ENCODE peak calls at places on chromosomes 4 and X, in six cellular contexts. E, M, W, V, S and Y are unnamed samples.

GRCh38 chr4:113468165-113469022 is 293.1 kb downstream of the CAMK2D start:
- DNase-seq in E (no peak), M (peak; percentile 91), W (no peak), V (no peak), S (peak; percentile 91), Y (no peak)

GRCh38 chr4:138592801-138593200 is 350.7 kb upstream of the SLC7A11 start:
- DNase-seq in E (no peak), M (no peak), W (no peak), V (no peak), S (no peak), Y (no peak)

GRCh38 chr4:182346250-182346649 is 103.0 kb downstream of the TENM3 start:
- DNase-seq in E (no peak), M (no peak), W (no peak), V (no peak), S (no peak), Y (no peak)

GRCh38 chrX:9566150-9566621 is 101.3 kb downstream of the TBL1X start:
- DNase-seq in E (no peak), M (peak; percentile 84), W (peak; percentile 37), V (no peak), S (peak; percentile 70), Y (no peak)

GRCh38 chr4:151809716-151810115 is 48.9 kb upstream of the GATB start:
- DNase-seq in E (no peak), M (no peak), W (no peak), V (peak; percentile 11), S (no peak), Y (no peak)

GRCh38 chr4:172850838-172851237 is 317.8 kb upstream of the GALNT7 start:
- DNase-seq in E (no peak), M (no peak), W (no peak), V (no peak), S (peak; percentile 74), Y (no peak)

GRCh38 chrX:138929905-138930304 is 218.4 kb upstream of the FGF13 start:
- DNase-seq in E (no peak), M (no peak), W (no peak), V (no peak), S (no peak), Y (no peak)

GRCh38 chr4:75916091-75916661 is 13.9 kb upstream of the PPEF2 start:
- DNase-seq in E (peak; percentile 55), M (no peak), W (no peak), V (peak; percentile 9), S (peak; percentile 72), Y (no peak)

GRCh38 chrX:51759055-51759454 is 15.8 kb downstream of the GSPT2 start:
- DNase-seq in E (peak; percentile 83), M (no peak), W (no peak), V (peak; percentile 6), S (no peak), Y (no peak)

GRCh38 chr4:126520731-126521130 is 1112.0 kb upstream of the INTU start:
- DNase-seq in E (no peak), M (no peak), W (no peak), V (no peak), S (no peak), Y (no peak)

GRCh38 chr4:145887241-145887964 is 51.2 kb downstream of the ZNF827 start:
- DNase-seq in E (no peak), M (no peak), W (no peak), V (no peak), S (peak; percentile 67), Y (no peak)

GRCh38 chr4:95857761-95858160 is 17.9 kb downstream of the PDHA2 start:
- DNase-seq in E (no peak), M (no peak), W (no peak), V (no peak), S (no peak), Y (no peak)

GRCh38 chr4:70838400-70838971 is 1.2 kb downstream of the GRSF1 start:
- DNase-seq in E (no peak), M (no peak), W (no peak), V (peak; percentile 58), S (peak; percentile 18), Y (no peak)

GRCh38 chr4:1234296-1234695 is 14.6 kb downstream of the CTBP1 start:
- DNase-seq in E (no peak), M (peak; percentile 34), W (no peak), V (no peak), S (peak; percentile 76), Y (no peak)

GRCh38 chr4:98150092-98150761 is 7.0 kb upstream of the STPG2 start:
- DNase-seq in E (no peak), M (no peak), W (no peak), V (no peak), S (no peak), Y (no peak)

GRCh38 chr4:139419388-139419914 is 34.5 kb upstream of the RAB33B start:
- DNase-seq in E (no peak), M (peak; percentile 73), W (peak; percentile 17), V (no peak), S (peak; percentile 26), Y (peak; percentile 88)

GRCh38 chr4:185566972-185567749 is 31.9 kb upstream of the PDLIM3 start:
- DNase-seq in E (no peak), M (peak; percentile 69), W (peak; percentile 28), V (peak; percentile 92), S (peak; percentile 55), Y (no peak)

GRCh38 chrX:1398431-1399340 is 6.8 kb upstream of the SLC25A6 start:
- DNase-seq in E (no peak), M (peak; percentile 50), W (no peak), V (no peak), S (no peak), Y (no peak)

GRCh38 chr4:109631709-109632108 is 71.5 kb downstream of the CASP6 start:
- DNase-seq in E (peak; percentile 37), M (no peak), W (no peak), V (peak; percentile 59), S (no peak), Y (no peak)

GRCh38 chrX:109537324-109537665 is 651 bp downstream of the NXT2 start:
- DNase-seq in E (no peak), M (peak; percentile 47), W (no peak), V (no peak), S (no peak), Y (peak; percentile 61)

GRCh38 chr4:87073570-87074470 is 139.0 kb downstream of the AFF1 start:
- DNase-seq in E (peak; percentile 85), M (peak; percentile 66), W (peak; percentile 27), V (peak; percentile 84), S (no peak), Y (peak; percentile 81)

GRCh38 chr4:96102541-96103018 is 262.7 kb downstream of the PDHA2 start:
- DNase-seq in E (no peak), M (no peak), W (no peak), V (no peak), S (no peak), Y (no peak)

GRCh38 chrX:129792586-129793291 is 13.0 kb downstream of the SASH3 start:
- DNase-seq in E (no peak), M (no peak), W (no peak), V (no peak), S (no peak), Y (no peak)

GRCh38 chr4:84258905-84259830 is 239.9 kb downstream of the NKX6-1 start:
- DNase-seq in E (peak; percentile 1), M (no peak), W (no peak), V (peak; percentile 2), S (peak; percentile 33), Y (no peak)

GRCh38 chr4:181517521-181517920 is 725.7 kb upstream of the TENM3 start:
- DNase-seq in E (no peak), M (no peak), W (no peak), V (no peak), S (peak; percentile 21), Y (no peak)